ENCODE peak calls at places on chromosomes 2 and 18, in eight cellular contexts. One of them, this sample, is unnamed.

GRCh38 chr2:102540882-102541281 is 67.9 kb downstream of the SLC9A4 start:
- DNase-seq in effector memory CD4-positive, alpha-beta T cell: no peak
- DNase-seq in bronchial epithelial cell: peak
- DNase-seq in stimulated activated CD8-positive, alpha-beta memory T cell treated with anti-CD3 and anti-CD28 coated beads, Interleukin-15, amount 100 ng/mL, for 24 hours: no peak
- DNase-seq in A673: no peak
- DNase-seq in osteocyte: no peak
- DNase-seq in T47D: peak
- DNase-seq in stimulated activated CD4-positive, alpha-beta T cell treated with anti-CD3 and anti-CD28 coated beads, TNF-alpha, amount 100 ng/mL, for 1 hour: no peak
- DNase-seq in this sample: no peak

GRCh38 chr18:23340661-23341060 is 112.4 kb upstream of the RIOK3 start:
- DNase-seq in effector memory CD4-positive, alpha-beta T cell: no peak
- DNase-seq in bronchial epithelial cell: peak
- DNase-seq in stimulated activated CD8-positive, alpha-beta memory T cell treated with anti-CD3 and anti-CD28 coated beads, Interleukin-15, amount 100 ng/mL, for 24 hours: no peak
- DNase-seq in A673: no peak
- DNase-seq in osteocyte: no peak
- DNase-seq in T47D: no peak
- DNase-seq in stimulated activated CD4-positive, alpha-beta T cell treated with anti-CD3 and anti-CD28 coated beads, TNF-alpha, amount 100 ng/mL, for 1 hour: no peak
- DNase-seq in this sample: no peak

GRCh38 chr2:23486676-23487075 is 101.7 kb downstream of the KLHL29 start:
- DNase-seq in effector memory CD4-positive, alpha-beta T cell: no peak
- DNase-seq in bronchial epithelial cell: no peak
- DNase-seq in stimulated activated CD8-positive, alpha-beta memory T cell treated with anti-CD3 and anti-CD28 coated beads, Interleukin-15, amount 100 ng/mL, for 24 hours: no peak
- DNase-seq in A673: no peak
- DNase-seq in osteocyte: no peak
- DNase-seq in T47D: peak
- DNase-seq in stimulated activated CD4-positive, alpha-beta T cell treated with anti-CD3 and anti-CD28 coated beads, TNF-alpha, amount 100 ng/mL, for 1 hour: no peak
- DNase-seq in this sample: no peak

GRCh38 chr2:135913726-135914365 is 37.6 kb upstream of the MCM6 start:
- DNase-seq in effector memory CD4-positive, alpha-beta T cell: no peak
- DNase-seq in bronchial epithelial cell: peak
- DNase-seq in stimulated activated CD8-positive, alpha-beta memory T cell treated with anti-CD3 and anti-CD28 coated beads, Interleukin-15, amount 100 ng/mL, for 24 hours: no peak
- DNase-seq in A673: peak
- DNase-seq in osteocyte: no peak
- DNase-seq in T47D: peak
- DNase-seq in stimulated activated CD4-positive, alpha-beta T cell treated with anti-CD3 and anti-CD28 coated beads, TNF-alpha, amount 100 ng/mL, for 1 hour: no peak
- DNase-seq in this sample: peak

GRCh38 chr2:241011751-241012510 is 13.5 kb downstream of the SNED1 start:
- DNase-seq in effector memory CD4-positive, alpha-beta T cell: no peak
- DNase-seq in bronchial epithelial cell: no peak
- DNase-seq in stimulated activated CD8-positive, alpha-beta memory T cell treated with anti-CD3 and anti-CD28 coated beads, Interleukin-15, amount 100 ng/mL, for 24 hours: no peak
- DNase-seq in A673: no peak
- DNase-seq in osteocyte: peak
- DNase-seq in T47D: no peak
- DNase-seq in stimulated activated CD4-positive, alpha-beta T cell treated with anti-CD3 and anti-CD28 coated beads, TNF-alpha, amount 100 ng/mL, for 1 hour: no peak
- DNase-seq in this sample: no peak

GRCh38 chr18:58941426-58942099 is 76.9 kb downstream of the ZNF532 start:
- DNase-seq in effector memory CD4-positive, alpha-beta T cell: no peak
- DNase-seq in bronchial epithelial cell: no peak
- DNase-seq in stimulated activated CD8-positive, alpha-beta memory T cell treated with anti-CD3 and anti-CD28 coated beads, Interleukin-15, amount 100 ng/mL, for 24 hours: no peak
- DNase-seq in A673: no peak
- DNase-seq in osteocyte: no peak
- DNase-seq in T47D: no peak
- DNase-seq in stimulated activated CD4-positive, alpha-beta T cell treated with anti-CD3 and anti-CD28 coated beads, TNF-alpha, amount 100 ng/mL, for 1 hour: no peak
- DNase-seq in this sample: no peak

GRCh38 chr18:33761363-33761762 is 183.3 kb downstream of the ASXL3 start:
- DNase-seq in effector memory CD4-positive, alpha-beta T cell: no peak
- DNase-seq in bronchial epithelial cell: peak
- DNase-seq in stimulated activated CD8-positive, alpha-beta memory T cell treated with anti-CD3 and anti-CD28 coated beads, Interleukin-15, amount 100 ng/mL, for 24 hours: no peak
- DNase-seq in A673: peak
- DNase-seq in osteocyte: no peak
- DNase-seq in T47D: peak
- DNase-seq in stimulated activated CD4-positive, alpha-beta T cell treated with anti-CD3 and anti-CD28 coated beads, TNF-alpha, amount 100 ng/mL, for 1 hour: no peak
- DNase-seq in this sample: no peak

GRCh38 chr18:69557246-69557781 is 156.6 kb downstream of the DOK6 start:
- DNase-seq in effector memory CD4-positive, alpha-beta T cell: no peak
- DNase-seq in bronchial epithelial cell: peak
- DNase-seq in stimulated activated CD8-positive, alpha-beta memory T cell treated with anti-CD3 and anti-CD28 coated beads, Interleukin-15, amount 100 ng/mL, for 24 hours: no peak
- DNase-seq in A673: peak
- DNase-seq in osteocyte: no peak
- DNase-seq in T47D: no peak
- DNase-seq in stimulated activated CD4-positive, alpha-beta T cell treated with anti-CD3 and anti-CD28 coated beads, TNF-alpha, amount 100 ng/mL, for 1 hour: no peak
- DNase-seq in this sample: no peak

GRCh38 chr2:189302274-189302948 is 122.8 kb upstream of the COL5A2 start:
- DNase-seq in effector memory CD4-positive, alpha-beta T cell: no peak
- DNase-seq in bronchial epithelial cell: peak
- DNase-seq in stimulated activated CD8-positive, alpha-beta memory T cell treated with anti-CD3 and anti-CD28 coated beads, Interleukin-15, amount 100 ng/mL, for 24 hours: no peak
- DNase-seq in A673: no peak
- DNase-seq in osteocyte: no peak
- DNase-seq in T47D: no peak
- DNase-seq in stimulated activated CD4-positive, alpha-beta T cell treated with anti-CD3 and anti-CD28 coated beads, TNF-alpha, amount 100 ng/mL, for 1 hour: no peak
- DNase-seq in this sample: no peak

GRCh38 chr2:167258712-167259111 is 370.4 kb downstream of the XIRP2 start:
- DNase-seq in effector memory CD4-positive, alpha-beta T cell: no peak
- DNase-seq in bronchial epithelial cell: no peak
- DNase-seq in stimulated activated CD8-positive, alpha-beta memory T cell treated with anti-CD3 and anti-CD28 coated beads, Interleukin-15, amount 100 ng/mL, for 24 hours: no peak
- DNase-seq in A673: no peak
- DNase-seq in osteocyte: no peak
- DNase-seq in T47D: no peak
- DNase-seq in stimulated activated CD4-positive, alpha-beta T cell treated with anti-CD3 and anti-CD28 coated beads, TNF-alpha, amount 100 ng/mL, for 1 hour: no peak
- DNase-seq in this sample: no peak

GRCh38 chr2:210252699-210253606 is 27.7 kb upstream of the ACADL start:
- DNase-seq in effector memory CD4-positive, alpha-beta T cell: no peak
- DNase-seq in bronchial epithelial cell: peak
- DNase-seq in stimulated activated CD8-positive, alpha-beta memory T cell treated with anti-CD3 and anti-CD28 coated beads, Interleukin-15, amount 100 ng/mL, for 24 hours: no peak
- DNase-seq in A673: no peak
- DNase-seq in osteocyte: no peak
- DNase-seq in T47D: no peak
- DNase-seq in stimulated activated CD4-positive, alpha-beta T cell treated with anti-CD3 and anti-CD28 coated beads, TNF-alpha, amount 100 ng/mL, for 1 hour: no peak
- DNase-seq in this sample: no peak

GRCh38 chr18:75173758-75174157 is 35.2 kb downstream of the PTGR3 start:
- DNase-seq in effector memory CD4-positive, alpha-beta T cell: no peak
- DNase-seq in bronchial epithelial cell: no peak
- DNase-seq in stimulated activated CD8-positive, alpha-beta memory T cell treated with anti-CD3 and anti-CD28 coated beads, Interleukin-15, amount 100 ng/mL, for 24 hours: no peak
- DNase-seq in A673: no peak
- DNase-seq in osteocyte: no peak
- DNase-seq in T47D: no peak
- DNase-seq in stimulated activated CD4-positive, alpha-beta T cell treated with anti-CD3 and anti-CD28 coated beads, TNF-alpha, amount 100 ng/mL, for 1 hour: no peak
- DNase-seq in this sample: no peak

GRCh38 chr2:196119926-196120325 is 51.3 kb upstream of the DNAH7 start:
- DNase-seq in effector memory CD4-positive, alpha-beta T cell: no peak
- DNase-seq in bronchial epithelial cell: no peak
- DNase-seq in stimulated activated CD8-positive, alpha-beta memory T cell treated with anti-CD3 and anti-CD28 coated beads, Interleukin-15, amount 100 ng/mL, for 24 hours: no peak
- DNase-seq in A673: no peak
- DNase-seq in osteocyte: no peak
- DNase-seq in T47D: no peak
- DNase-seq in stimulated activated CD4-positive, alpha-beta T cell treated with anti-CD3 and anti-CD28 coated beads, TNF-alpha, amount 100 ng/mL, for 1 hour: no peak
- DNase-seq in this sample: no peak

This sample was measured in central memory CD8-positive, alpha-beta T cell.